ENCODE peak calls at places on chromosomes 4 and X, in nine cellular contexts. One of them, this sample, is unnamed.

GRCh38 chr4:71732706-71733105 is 51.2 kb downstream of the GC start:
- DNase-seq in stimulated activated CD8-positive, alpha-beta memory T cell treated with anti-CD3 and anti-CD28 coated beads, Interleukin-12 subunit alpha, Interleukin-12 subunit beta, amount 100 ng/mL, for 4 hours: no peak
- DNase-seq in mesenchymal stem cell: peak
- DNase-seq in nephron progenitor cell: no peak
- DNase-seq in CD8-positive, alpha-beta memory T cell: no peak
- DNase-seq in NCI-H1105 treated with DMSO at 0.1 percent for 48 hours: peak
- DNase-seq in fibroblast of mammary gland: peak
- DNase-seq in RKO: peak
- DNase-seq in A549: peak
- DNase-seq in this sample: no peak

GRCh38 chr4:185682236-185682635 is 129.8 kb downstream of the SORBS2 start:
- DNase-seq in stimulated activated CD8-positive, alpha-beta memory T cell treated with anti-CD3 and anti-CD28 coated beads, Interleukin-12 subunit alpha, Interleukin-12 subunit beta, amount 100 ng/mL, for 4 hours: no peak
- DNase-seq in mesenchymal stem cell: peak
- DNase-seq in nephron progenitor cell: no peak
- DNase-seq in CD8-positive, alpha-beta memory T cell: no peak
- DNase-seq in NCI-H1105 treated with DMSO at 0.1 percent for 48 hours: no peak
- DNase-seq in fibroblast of mammary gland: peak
- DNase-seq in RKO: peak
- DNase-seq in A549: peak
- DNase-seq in this sample: no peak

GRCh38 chrX:102714994-102715393 is 2.7 kb downstream of the GPRASP2 start:
- DNase-seq in stimulated activated CD8-positive, alpha-beta memory T cell treated with anti-CD3 and anti-CD28 coated beads, Interleukin-12 subunit alpha, Interleukin-12 subunit beta, amount 100 ng/mL, for 4 hours: no peak
- DNase-seq in mesenchymal stem cell: no peak
- DNase-seq in nephron progenitor cell: no peak
- DNase-seq in CD8-positive, alpha-beta memory T cell: no peak
- DNase-seq in NCI-H1105 treated with DMSO at 0.1 percent for 48 hours: no peak
- DNase-seq in fibroblast of mammary gland: peak
- DNase-seq in RKO: no peak
- DNase-seq in A549: no peak
- DNase-seq in this sample: no peak

GRCh38 chr4:79922011-79922410 is 151.0 kb downstream of the ANTXR2 start:
- DNase-seq in stimulated activated CD8-positive, alpha-beta memory T cell treated with anti-CD3 and anti-CD28 coated beads, Interleukin-12 subunit alpha, Interleukin-12 subunit beta, amount 100 ng/mL, for 4 hours: no peak
- DNase-seq in mesenchymal stem cell: no peak
- DNase-seq in nephron progenitor cell: no peak
- DNase-seq in CD8-positive, alpha-beta memory T cell: no peak
- DNase-seq in NCI-H1105 treated with DMSO at 0.1 percent for 48 hours: no peak
- DNase-seq in fibroblast of mammary gland: no peak
- DNase-seq in RKO: no peak
- DNase-seq in A549: no peak
- DNase-seq in this sample: peak

GRCh38 chr4:2745981-2746806 is 9.9 kb downstream of the TNIP2 start:
- DNase-seq in stimulated activated CD8-positive, alpha-beta memory T cell treated with anti-CD3 and anti-CD28 coated beads, Interleukin-12 subunit alpha, Interleukin-12 subunit beta, amount 100 ng/mL, for 4 hours: peak
- DNase-seq in mesenchymal stem cell: peak
- DNase-seq in nephron progenitor cell: no peak
- DNase-seq in CD8-positive, alpha-beta memory T cell: peak
- DNase-seq in NCI-H1105 treated with DMSO at 0.1 percent for 48 hours: no peak
- DNase-seq in fibroblast of mammary gland: peak
- DNase-seq in RKO: peak
- DNase-seq in A549: peak
- DNase-seq in this sample: no peak

GRCh38 chrX:120604359-120604782 is 470 bp downstream of the MCTS1 start:
- DNase-seq in stimulated activated CD8-positive, alpha-beta memory T cell treated with anti-CD3 and anti-CD28 coated beads, Interleukin-12 subunit alpha, Interleukin-12 subunit beta, amount 100 ng/mL, for 4 hours: no peak
- DNase-seq in mesenchymal stem cell: peak
- DNase-seq in nephron progenitor cell: no peak
- DNase-seq in CD8-positive, alpha-beta memory T cell: peak
- DNase-seq in NCI-H1105 treated with DMSO at 0.1 percent for 48 hours: peak
- DNase-seq in fibroblast of mammary gland: peak
- DNase-seq in RKO: peak
- DNase-seq in A549: peak
- DNase-seq in this sample: peak

GRCh38 chr4:48832571-48832970 is 1.7 kb downstream of the OCIAD1 start:
- DNase-seq in stimulated activated CD8-positive, alpha-beta memory T cell treated with anti-CD3 and anti-CD28 coated beads, Interleukin-12 subunit alpha, Interleukin-12 subunit beta, amount 100 ng/mL, for 4 hours: no peak
- DNase-seq in mesenchymal stem cell: no peak
- DNase-seq in nephron progenitor cell: no peak
- DNase-seq in CD8-positive, alpha-beta memory T cell: no peak
- DNase-seq in NCI-H1105 treated with DMSO at 0.1 percent for 48 hours: no peak
- DNase-seq in fibroblast of mammary gland: no peak
- DNase-seq in RKO: peak
- DNase-seq in A549: no peak
- DNase-seq in this sample: no peak

GRCh38 chrX:40945366-40945713 is 139.9 kb upstream of the USP9X start:
- DNase-seq in stimulated activated CD8-positive, alpha-beta memory T cell treated with anti-CD3 and anti-CD28 coated beads, Interleukin-12 subunit alpha, Interleukin-12 subunit beta, amount 100 ng/mL, for 4 hours: no peak
- DNase-seq in mesenchymal stem cell: peak
- DNase-seq in nephron progenitor cell: no peak
- DNase-seq in CD8-positive, alpha-beta memory T cell: no peak
- DNase-seq in NCI-H1105 treated with DMSO at 0.1 percent for 48 hours: no peak
- DNase-seq in fibroblast of mammary gland: peak
- DNase-seq in RKO: peak
- DNase-seq in A549: peak
- DNase-seq in this sample: peak

GRCh38 chr4:66091801-66092200 is 421.5 kb upstream of the EPHA5 start:
- DNase-seq in stimulated activated CD8-positive, alpha-beta memory T cell treated with anti-CD3 and anti-CD28 coated beads, Interleukin-12 subunit alpha, Interleukin-12 subunit beta, amount 100 ng/mL, for 4 hours: no peak
- DNase-seq in mesenchymal stem cell: no peak
- DNase-seq in nephron progenitor cell: no peak
- DNase-seq in CD8-positive, alpha-beta memory T cell: no peak
- DNase-seq in NCI-H1105 treated with DMSO at 0.1 percent for 48 hours: no peak
- DNase-seq in fibroblast of mammary gland: no peak
- DNase-seq in RKO: no peak
- DNase-seq in A549: no peak
- DNase-seq in this sample: no peak

GRCh38 chrX:88284844-88285243 is 462.2 kb upstream of the CPXCR1 start:
- DNase-seq in stimulated activated CD8-positive, alpha-beta memory T cell treated with anti-CD3 and anti-CD28 coated beads, Interleukin-12 subunit alpha, Interleukin-12 subunit beta, amount 100 ng/mL, for 4 hours: no peak
- DNase-seq in mesenchymal stem cell: no peak
- DNase-seq in nephron progenitor cell: no peak
- DNase-seq in CD8-positive, alpha-beta memory T cell: no peak
- DNase-seq in NCI-H1105 treated with DMSO at 0.1 percent for 48 hours: peak
- DNase-seq in fibroblast of mammary gland: no peak
- DNase-seq in RKO: no peak
- DNase-seq in A549: peak
- DNase-seq in this sample: no peak

GRCh38 chr4:118997601-118998000 is 108.9 kb downstream of the SYNPO2 start:
- DNase-seq in stimulated activated CD8-positive, alpha-beta memory T cell treated with anti-CD3 and anti-CD28 coated beads, Interleukin-12 subunit alpha, Interleukin-12 subunit beta, amount 100 ng/mL, for 4 hours: no peak
- DNase-seq in mesenchymal stem cell: peak
- DNase-seq in nephron progenitor cell: no peak
- DNase-seq in CD8-positive, alpha-beta memory T cell: no peak
- DNase-seq in NCI-H1105 treated with DMSO at 0.1 percent for 48 hours: no peak
- DNase-seq in fibroblast of mammary gland: peak
- DNase-seq in RKO: peak
- DNase-seq in A549: no peak
- DNase-seq in this sample: no peak

GRCh38 chrX:121360280-121360679 is 312.9 kb downstream of the GLUD2 start:
- DNase-seq in stimulated activated CD8-positive, alpha-beta memory T cell treated with anti-CD3 and anti-CD28 coated beads, Interleukin-12 subunit alpha, Interleukin-12 subunit beta, amount 100 ng/mL, for 4 hours: no peak
- DNase-seq in mesenchymal stem cell: no peak
- DNase-seq in nephron progenitor cell: no peak
- DNase-seq in CD8-positive, alpha-beta memory T cell: no peak
- DNase-seq in NCI-H1105 treated with DMSO at 0.1 percent for 48 hours: no peak
- DNase-seq in fibroblast of mammary gland: no peak
- DNase-seq in RKO: no peak
- DNase-seq in A549: no peak
- DNase-seq in this sample: no peak

GRCh38 chr4:144787365-144788263 is 141.7 kb downstream of the HHIP start:
- DNase-seq in stimulated activated CD8-positive, alpha-beta memory T cell treated with anti-CD3 and anti-CD28 coated beads, Interleukin-12 subunit alpha, Interleukin-12 subunit beta, amount 100 ng/mL, for 4 hours: no peak
- DNase-seq in mesenchymal stem cell: peak
- DNase-seq in nephron progenitor cell: no peak
- DNase-seq in CD8-positive, alpha-beta memory T cell: no peak
- DNase-seq in NCI-H1105 treated with DMSO at 0.1 percent for 48 hours: peak
- DNase-seq in fibroblast of mammary gland: peak
- DNase-seq in RKO: peak
- DNase-seq in A549: peak
- DNase-seq in this sample: peak

GRCh38 chr4:119752936-119753335 is 124.3 kb upstream of the PDE5A start:
- DNase-seq in stimulated activated CD8-positive, alpha-beta memory T cell treated with anti-CD3 and anti-CD28 coated beads, Interleukin-12 subunit alpha, Interleukin-12 subunit beta, amount 100 ng/mL, for 4 hours: no peak
- DNase-seq in mesenchymal stem cell: no peak
- DNase-seq in nephron progenitor cell: no peak
- DNase-seq in CD8-positive, alpha-beta memory T cell: no peak
- DNase-seq in NCI-H1105 treated with DMSO at 0.1 percent for 48 hours: no peak
- DNase-seq in fibroblast of mammary gland: no peak
- DNase-seq in RKO: no peak
- DNase-seq in A549: no peak
- DNase-seq in this sample: no peak

GRCh38 chr4:26878729-26879415 is 18.2 kb downstream of the STIM2 start:
- DNase-seq in stimulated activated CD8-positive, alpha-beta memory T cell treated with anti-CD3 and anti-CD28 coated beads, Interleukin-12 subunit alpha, Interleukin-12 subunit beta, amount 100 ng/mL, for 4 hours: no peak
- DNase-seq in mesenchymal stem cell: no peak
- DNase-seq in nephron progenitor cell: no peak
- DNase-seq in CD8-positive, alpha-beta memory T cell: peak
- DNase-seq in NCI-H1105 treated with DMSO at 0.1 percent for 48 hours: no peak
- DNase-seq in fibroblast of mammary gland: peak
- DNase-seq in RKO: no peak
- DNase-seq in A549: no peak
- DNase-seq in this sample: no peak

GRCh38 chrX:139081965-139082364 is 370.4 kb upstream of the FGF13 start:
- DNase-seq in stimulated activated CD8-positive, alpha-beta memory T cell treated with anti-CD3 and anti-CD28 coated beads, Interleukin-12 subunit alpha, Interleukin-12 subunit beta, amount 100 ng/mL, for 4 hours: no peak
- DNase-seq in mesenchymal stem cell: no peak
- DNase-seq in nephron progenitor cell: no peak
- DNase-seq in CD8-positive, alpha-beta memory T cell: no peak
- DNase-seq in NCI-H1105 treated with DMSO at 0.1 percent for 48 hours: no peak
- DNase-seq in fibroblast of mammary gland: no peak
- DNase-seq in RKO: no peak
- DNase-seq in A549: no peak
- DNase-seq in this sample: no peak

GRCh38 chrX:8987672-8988250 is 46.2 kb downstream of the FAM9B start:
- DNase-seq in stimulated activated CD8-positive, alpha-beta memory T cell treated with anti-CD3 and anti-CD28 coated beads, Interleukin-12 subunit alpha, Interleukin-12 subunit beta, amount 100 ng/mL, for 4 hours: no peak
- DNase-seq in mesenchymal stem cell: no peak
- DNase-seq in nephron progenitor cell: no peak
- DNase-seq in CD8-positive, alpha-beta memory T cell: peak
- DNase-seq in NCI-H1105 treated with DMSO at 0.1 percent for 48 hours: no peak
- DNase-seq in fibroblast of mammary gland: no peak
- DNase-seq in RKO: no peak
- DNase-seq in A549: no peak
- DNase-seq in this sample: no peak

GRCh38 chr4:2462992-2463762 is 5.7 kb upstream of the RNF4 start:
- DNase-seq in stimulated activated CD8-positive, alpha-beta memory T cell treated with anti-CD3 and anti-CD28 coated beads, Interleukin-12 subunit alpha, Interleukin-12 subunit beta, amount 100 ng/mL, for 4 hours: no peak
- DNase-seq in mesenchymal stem cell: no peak
- DNase-seq in nephron progenitor cell: no peak
- DNase-seq in CD8-positive, alpha-beta memory T cell: no peak
- DNase-seq in NCI-H1105 treated with DMSO at 0.1 percent for 48 hours: no peak
- DNase-seq in fibroblast of mammary gland: no peak
- DNase-seq in RKO: no peak
- DNase-seq in A549: no peak
- DNase-seq in this sample: no peak

GRCh38 chr4:185015108-185015507 is 3.2 kb upstream of the HELT start:
- DNase-seq in stimulated activated CD8-positive, alpha-beta memory T cell treated with anti-CD3 and anti-CD28 coated beads, Interleukin-12 subunit alpha, Interleukin-12 subunit beta, amount 100 ng/mL, for 4 hours: no peak
- DNase-seq in mesenchymal stem cell: no peak
- DNase-seq in nephron progenitor cell: no peak
- DNase-seq in CD8-positive, alpha-beta memory T cell: no peak
- DNase-seq in NCI-H1105 treated with DMSO at 0.1 percent for 48 hours: no peak
- DNase-seq in fibroblast of mammary gland: peak
- DNase-seq in RKO: no peak
- DNase-seq in A549: no peak
- DNase-seq in this sample: no peak

GRCh38 chr4:185792384-185793146 is 19.4 kb downstream of the SORBS2 start:
- DNase-seq in stimulated activated CD8-positive, alpha-beta memory T cell treated with anti-CD3 and anti-CD28 coated beads, Interleukin-12 subunit alpha, Interleukin-12 subunit beta, amount 100 ng/mL, for 4 hours: no peak
- DNase-seq in mesenchymal stem cell: peak
- DNase-seq in nephron progenitor cell: no peak
- DNase-seq in CD8-positive, alpha-beta memory T cell: no peak
- DNase-seq in NCI-H1105 treated with DMSO at 0.1 percent for 48 hours: no peak
- DNase-seq in fibroblast of mammary gland: peak
- DNase-seq in RKO: peak
- DNase-seq in A549: peak
- DNase-seq in this sample: peak

GRCh38 chr4:39169426-39169825 is 12.9 kb upstream of the WDR19 start:
- DNase-seq in stimulated activated CD8-positive, alpha-beta memory T cell treated with anti-CD3 and anti-CD28 coated beads, Interleukin-12 subunit alpha, Interleukin-12 subunit beta, amount 100 ng/mL, for 4 hours: no peak
- DNase-seq in mesenchymal stem cell: no peak
- DNase-seq in nephron progenitor cell: no peak
- DNase-seq in CD8-positive, alpha-beta memory T cell: no peak
- DNase-seq in NCI-H1105 treated with DMSO at 0.1 percent for 48 hours: no peak
- DNase-seq in fibroblast of mammary gland: no peak
- DNase-seq in RKO: no peak
- DNase-seq in A549: no peak
- DNase-seq in this sample: peak

GRCh38 chr4:3243066-3243775 is 5.7 kb upstream of the MSANTD1 start:
- DNase-seq in stimulated activated CD8-positive, alpha-beta memory T cell treated with anti-CD3 and anti-CD28 coated beads, Interleukin-12 subunit alpha, Interleukin-12 subunit beta, amount 100 ng/mL, for 4 hours: no peak
- DNase-seq in mesenchymal stem cell: no peak
- DNase-seq in nephron progenitor cell: no peak
- DNase-seq in CD8-positive, alpha-beta memory T cell: no peak
- DNase-seq in NCI-H1105 treated with DMSO at 0.1 percent for 48 hours: no peak
- DNase-seq in fibroblast of mammary gland: no peak
- DNase-seq in RKO: no peak
- DNase-seq in A549: no peak
- DNase-seq in this sample: peak

GRCh38 chr4:139825523-139826014 is 159.9 kb downstream of the MGST2 start:
- DNase-seq in stimulated activated CD8-positive, alpha-beta memory T cell treated with anti-CD3 and anti-CD28 coated beads, Interleukin-12 subunit alpha, Interleukin-12 subunit beta, amount 100 ng/mL, for 4 hours: no peak
- DNase-seq in mesenchymal stem cell: no peak
- DNase-seq in nephron progenitor cell: no peak
- DNase-seq in CD8-positive, alpha-beta memory T cell: no peak
- DNase-seq in NCI-H1105 treated with DMSO at 0.1 percent for 48 hours: no peak
- DNase-seq in fibroblast of mammary gland: no peak
- DNase-seq in RKO: no peak
- DNase-seq in A549: no peak
- DNase-seq in this sample: peak

GRCh38 chrX:106263817-106264216 is 95.7 kb downstream of the PWWP3B start:
- DNase-seq in stimulated activated CD8-positive, alpha-beta memory T cell treated with anti-CD3 and anti-CD28 coated beads, Interleukin-12 subunit alpha, Interleukin-12 subunit beta, amount 100 ng/mL, for 4 hours: no peak
- DNase-seq in mesenchymal stem cell: peak
- DNase-seq in nephron progenitor cell: no peak
- DNase-seq in CD8-positive, alpha-beta memory T cell: no peak
- DNase-seq in NCI-H1105 treated with DMSO at 0.1 percent for 48 hours: no peak
- DNase-seq in fibroblast of mammary gland: peak
- DNase-seq in RKO: peak
- DNase-seq in A549: no peak
- DNase-seq in this sample: no peak

GRCh38 chr4:88897180-88897579 is 159.8 kb downstream of the FAM13A start:
- DNase-seq in stimulated activated CD8-positive, alpha-beta memory T cell treated with anti-CD3 and anti-CD28 coated beads, Interleukin-12 subunit alpha, Interleukin-12 subunit beta, amount 100 ng/mL, for 4 hours: no peak
- DNase-seq in mesenchymal stem cell: no peak
- DNase-seq in nephron progenitor cell: no peak
- DNase-seq in CD8-positive, alpha-beta memory T cell: no peak
- DNase-seq in NCI-H1105 treated with DMSO at 0.1 percent for 48 hours: no peak
- DNase-seq in fibroblast of mammary gland: peak
- DNase-seq in RKO: peak
- DNase-seq in A549: no peak
- DNase-seq in this sample: no peak

GRCh38 chr4:153427363-153428071 is 38.6 kb upstream of the TMEM131L start:
- DNase-seq in stimulated activated CD8-positive, alpha-beta memory T cell treated with anti-CD3 and anti-CD28 coated beads, Interleukin-12 subunit alpha, Interleukin-12 subunit beta, amount 100 ng/mL, for 4 hours: no peak
- DNase-seq in mesenchymal stem cell: no peak
- DNase-seq in nephron progenitor cell: no peak
- DNase-seq in CD8-positive, alpha-beta memory T cell: no peak
- DNase-seq in NCI-H1105 treated with DMSO at 0.1 percent for 48 hours: no peak
- DNase-seq in fibroblast of mammary gland: peak
- DNase-seq in RKO: no peak
- DNase-seq in A549: no peak
- DNase-seq in this sample: no peak

GRCh38 chrX:12138366-12139313 is at the start of gene FRMPD4:
- DNase-seq in stimulated activated CD8-positive, alpha-beta memory T cell treated with anti-CD3 and anti-CD28 coated beads, Interleukin-12 subunit alpha, Interleukin-12 subunit beta, amount 100 ng/mL, for 4 hours: no peak
- DNase-seq in mesenchymal stem cell: no peak
- DNase-seq in nephron progenitor cell: peak
- DNase-seq in CD8-positive, alpha-beta memory T cell: no peak
- DNase-seq in NCI-H1105 treated with DMSO at 0.1 percent for 48 hours: peak
- DNase-seq in fibroblast of mammary gland: peak
- DNase-seq in RKO: no peak
- DNase-seq in A549: peak
- DNase-seq in this sample: peak